ENCODE peak calls at places on chromosomes 5 and 9, in eight cellular contexts. One of them, this sample, is unnamed.

GRCh38 chr9:37515620-37516258 is 30.0 kb downstream of the POLR1E start:
- DNase-seq in mesenteric fat pad: no peak
- DNase-seq in memory B cell: no peak
- DNase-seq in amniotic stem cell: no peak
- DNase-seq in dermis microvascular lymphatic vessel endothelial cell: no peak
- DNase-seq in glutamatergic neuron: no peak
- DNase-seq in NCI-H446: no peak
- DNase-seq in choroid plexus epithelial cell: no peak
- DNase-seq in this sample: no peak

GRCh38 chr9:88173378-88173999 is 35.2 kb upstream of the SPATA31C2 start:
- DNase-seq in mesenteric fat pad: no peak
- DNase-seq in memory B cell: no peak
- DNase-seq in amniotic stem cell: peak; percentile 35
- DNase-seq in dermis microvascular lymphatic vessel endothelial cell: peak; percentile 85
- DNase-seq in glutamatergic neuron: peak; percentile 39
- DNase-seq in NCI-H446: peak; percentile 0
- DNase-seq in choroid plexus epithelial cell: peak; percentile 87
- DNase-seq in this sample: peak; percentile 31

GRCh38 chr5:142568271-142568995 is 117.5 kb downstream of the FGF1 start:
- DNase-seq in mesenteric fat pad: no peak
- DNase-seq in memory B cell: no peak
- DNase-seq in amniotic stem cell: no peak
- DNase-seq in dermis microvascular lymphatic vessel endothelial cell: no peak
- DNase-seq in glutamatergic neuron: no peak
- DNase-seq in NCI-H446: no peak
- DNase-seq in choroid plexus epithelial cell: peak; percentile 58
- DNase-seq in this sample: peak; percentile 46

GRCh38 chr9:75096796-75097195 is 8.5 kb downstream of the OSTF1 start:
- DNase-seq in mesenteric fat pad: no peak
- DNase-seq in memory B cell: no peak
- DNase-seq in amniotic stem cell: no peak
- DNase-seq in dermis microvascular lymphatic vessel endothelial cell: no peak
- DNase-seq in glutamatergic neuron: no peak
- DNase-seq in NCI-H446: no peak
- DNase-seq in choroid plexus epithelial cell: no peak
- DNase-seq in this sample: no peak

GRCh38 chr5:142981475-142981874 is 211.3 kb downstream of the ARHGAP26 start:
- DNase-seq in mesenteric fat pad: no peak
- DNase-seq in memory B cell: no peak
- DNase-seq in amniotic stem cell: no peak
- DNase-seq in dermis microvascular lymphatic vessel endothelial cell: peak; percentile 23
- DNase-seq in glutamatergic neuron: no peak
- DNase-seq in NCI-H446: no peak
- DNase-seq in choroid plexus epithelial cell: no peak
- DNase-seq in this sample: no peak

GRCh38 chr5:168422431-168422830 is 63.8 kb upstream of the RARS1 start:
- DNase-seq in mesenteric fat pad: no peak
- DNase-seq in memory B cell: no peak
- DNase-seq in amniotic stem cell: no peak
- DNase-seq in dermis microvascular lymphatic vessel endothelial cell: no peak
- DNase-seq in glutamatergic neuron: no peak
- DNase-seq in NCI-H446: no peak
- DNase-seq in choroid plexus epithelial cell: peak; percentile 40
- DNase-seq in this sample: no peak

GRCh38 chr5:116037236-116037822 is 5.1 kb downstream of the ARL14EPL start:
- DNase-seq in mesenteric fat pad: no peak
- DNase-seq in memory B cell: no peak
- DNase-seq in amniotic stem cell: no peak
- DNase-seq in dermis microvascular lymphatic vessel endothelial cell: peak; percentile 7
- DNase-seq in glutamatergic neuron: no peak
- DNase-seq in NCI-H446: no peak
- DNase-seq in choroid plexus epithelial cell: peak; percentile 48
- DNase-seq in this sample: no peak

GRCh38 chr9:18726546-18726945 is 252.6 kb downstream of the ADAMTSL1 start:
- DNase-seq in mesenteric fat pad: no peak
- DNase-seq in memory B cell: no peak
- DNase-seq in amniotic stem cell: no peak
- DNase-seq in dermis microvascular lymphatic vessel endothelial cell: no peak
- DNase-seq in glutamatergic neuron: no peak
- DNase-seq in NCI-H446: no peak
- DNase-seq in choroid plexus epithelial cell: peak; percentile 32
- DNase-seq in this sample: no peak

GRCh38 chr9:92048924-92049625 is 66.1 kb downstream of the SPTLC1 start:
- DNase-seq in mesenteric fat pad: no peak
- DNase-seq in memory B cell: no peak
- DNase-seq in amniotic stem cell: no peak
- DNase-seq in dermis microvascular lymphatic vessel endothelial cell: no peak
- DNase-seq in glutamatergic neuron: peak; percentile 39
- DNase-seq in NCI-H446: no peak
- DNase-seq in choroid plexus epithelial cell: peak; percentile 71
- DNase-seq in this sample: no peak

GRCh38 chr9:69809304-69809863 is 11.2 kb upstream of the CFAP95 start:
- DNase-seq in mesenteric fat pad: no peak
- DNase-seq in memory B cell: no peak
- DNase-seq in amniotic stem cell: peak; percentile 10
- DNase-seq in dermis microvascular lymphatic vessel endothelial cell: peak; percentile 42
- DNase-seq in glutamatergic neuron: no peak
- DNase-seq in NCI-H446: no peak
- DNase-seq in choroid plexus epithelial cell: peak; percentile 63
- DNase-seq in this sample: no peak

GRCh38 chr5:127647361-127647958 is 1.4 kb upstream of the CTXN3 start:
- DNase-seq in mesenteric fat pad: no peak
- DNase-seq in memory B cell: no peak
- DNase-seq in amniotic stem cell: no peak
- DNase-seq in dermis microvascular lymphatic vessel endothelial cell: no peak
- DNase-seq in glutamatergic neuron: no peak
- DNase-seq in NCI-H446: no peak
- DNase-seq in choroid plexus epithelial cell: no peak
- DNase-seq in this sample: no peak

GRCh38 chr5:1394881-1395860 is 50.1 kb downstream of the SLC6A3 start:
- DNase-seq in mesenteric fat pad: no peak
- DNase-seq in memory B cell: no peak
- DNase-seq in amniotic stem cell: no peak
- DNase-seq in dermis microvascular lymphatic vessel endothelial cell: no peak
- DNase-seq in glutamatergic neuron: peak; percentile 13
- DNase-seq in NCI-H446: no peak
- DNase-seq in choroid plexus epithelial cell: no peak
- DNase-seq in this sample: no peak

GRCh38 chr9:23441275-23441674 is 384.8 kb downstream of the ELAVL2 start:
- DNase-seq in mesenteric fat pad: no peak
- DNase-seq in memory B cell: no peak
- DNase-seq in amniotic stem cell: no peak
- DNase-seq in dermis microvascular lymphatic vessel endothelial cell: no peak
- DNase-seq in glutamatergic neuron: no peak
- DNase-seq in NCI-H446: no peak
- DNase-seq in choroid plexus epithelial cell: no peak
- DNase-seq in this sample: no peak

GRCh38 chr5:74167206-74167929 is 473.2 kb downstream of the ENC1 start:
- DNase-seq in mesenteric fat pad: no peak
- DNase-seq in memory B cell: no peak
- DNase-seq in amniotic stem cell: peak; percentile 74
- DNase-seq in dermis microvascular lymphatic vessel endothelial cell: peak; percentile 80
- DNase-seq in glutamatergic neuron: no peak
- DNase-seq in NCI-H446: no peak
- DNase-seq in choroid plexus epithelial cell: peak; percentile 71
- DNase-seq in this sample: peak; percentile 66

GRCh38 chr5:147452137-147452838 is 57.6 kb downstream of the DPYSL3 start:
- DNase-seq in mesenteric fat pad: no peak
- DNase-seq in memory B cell: no peak
- DNase-seq in amniotic stem cell: no peak
- DNase-seq in dermis microvascular lymphatic vessel endothelial cell: no peak
- DNase-seq in glutamatergic neuron: peak; percentile 67
- DNase-seq in NCI-H446: no peak
- DNase-seq in choroid plexus epithelial cell: no peak
- DNase-seq in this sample: no peak

GRCh38 chr5:12072441-12072840 is 168.2 kb upstream of the CTNND2 start:
- DNase-seq in mesenteric fat pad: no peak
- DNase-seq in memory B cell: no peak
- DNase-seq in amniotic stem cell: no peak
- DNase-seq in dermis microvascular lymphatic vessel endothelial cell: no peak
- DNase-seq in glutamatergic neuron: no peak
- DNase-seq in NCI-H446: no peak
- DNase-seq in choroid plexus epithelial cell: no peak
- DNase-seq in this sample: no peak

GRCh38 chr9:133986061-133986460 is 6.1 kb downstream of the VAV2 start:
- DNase-seq in mesenteric fat pad: no peak
- DNase-seq in memory B cell: no peak
- DNase-seq in amniotic stem cell: no peak
- DNase-seq in dermis microvascular lymphatic vessel endothelial cell: no peak
- DNase-seq in glutamatergic neuron: no peak
- DNase-seq in NCI-H446: no peak
- DNase-seq in choroid plexus epithelial cell: no peak
- DNase-seq in this sample: no peak

GRCh38 chr5:1228121-1228520 is 2.9 kb downstream of the SLC6A18 start:
- DNase-seq in mesenteric fat pad: no peak
- DNase-seq in memory B cell: no peak
- DNase-seq in amniotic stem cell: no peak
- DNase-seq in dermis microvascular lymphatic vessel endothelial cell: no peak
- DNase-seq in glutamatergic neuron: no peak
- DNase-seq in NCI-H446: no peak
- DNase-seq in choroid plexus epithelial cell: no peak
- DNase-seq in this sample: no peak

GRCh38 chr5:180209137-180209581 is at the start of gene RASGEF1C:
- DNase-seq in mesenteric fat pad: no peak
- DNase-seq in memory B cell: peak; percentile 50
- DNase-seq in amniotic stem cell: peak; percentile 12
- DNase-seq in dermis microvascular lymphatic vessel endothelial cell: peak; percentile 71
- DNase-seq in glutamatergic neuron: peak; percentile 88
- DNase-seq in NCI-H446: no peak
- DNase-seq in choroid plexus epithelial cell: peak; percentile 67
- DNase-seq in this sample: no peak

GRCh38 chr9:132673355-132673754 is 3.1 kb downstream of the GTF3C4 start:
- DNase-seq in mesenteric fat pad: no peak
- DNase-seq in memory B cell: no peak
- DNase-seq in amniotic stem cell: peak; percentile 24
- DNase-seq in dermis microvascular lymphatic vessel endothelial cell: peak; percentile 38
- DNase-seq in glutamatergic neuron: no peak
- DNase-seq in NCI-H446: no peak
- DNase-seq in choroid plexus epithelial cell: peak; percentile 70
- DNase-seq in this sample: peak; percentile 41

GRCh38 chr5:174431504-174431903 is 292.9 kb upstream of the MSX2 start:
- DNase-seq in mesenteric fat pad: no peak
- DNase-seq in memory B cell: no peak
- DNase-seq in amniotic stem cell: no peak
- DNase-seq in dermis microvascular lymphatic vessel endothelial cell: no peak
- DNase-seq in glutamatergic neuron: no peak
- DNase-seq in NCI-H446: no peak
- DNase-seq in choroid plexus epithelial cell: no peak
- DNase-seq in this sample: no peak

GRCh38 chr5:141695627-141696180 is 13.7 kb upstream of the ARAP3 start:
- DNase-seq in mesenteric fat pad: no peak
- DNase-seq in memory B cell: no peak
- DNase-seq in amniotic stem cell: no peak
- DNase-seq in dermis microvascular lymphatic vessel endothelial cell: peak; percentile 48
- DNase-seq in glutamatergic neuron: peak; percentile 32
- DNase-seq in NCI-H446: no peak
- DNase-seq in choroid plexus epithelial cell: no peak
- DNase-seq in this sample: no peak

GRCh38 chr9:112006361-112007020 is 109.9 kb downstream of the UGCG start:
- DNase-seq in mesenteric fat pad: no peak
- DNase-seq in memory B cell: no peak
- DNase-seq in amniotic stem cell: no peak
- DNase-seq in dermis microvascular lymphatic vessel endothelial cell: no peak
- DNase-seq in glutamatergic neuron: no peak
- DNase-seq in NCI-H446: no peak
- DNase-seq in choroid plexus epithelial cell: peak; percentile 77
- DNase-seq in this sample: no peak

GRCh38 chr5:102666164-102666951 is 88.7 kb upstream of the PAM start:
- DNase-seq in mesenteric fat pad: no peak
- DNase-seq in memory B cell: no peak
- DNase-seq in amniotic stem cell: no peak
- DNase-seq in dermis microvascular lymphatic vessel endothelial cell: no peak
- DNase-seq in glutamatergic neuron: no peak
- DNase-seq in NCI-H446: peak; percentile 88
- DNase-seq in choroid plexus epithelial cell: peak; percentile 12
- DNase-seq in this sample: no peak

GRCh38 chr9:126692041-126692758 is 78.5 kb downstream of the LMX1B start:
- DNase-seq in mesenteric fat pad: no peak
- DNase-seq in memory B cell: no peak
- DNase-seq in amniotic stem cell: no peak
- DNase-seq in dermis microvascular lymphatic vessel endothelial cell: no peak
- DNase-seq in glutamatergic neuron: no peak
- DNase-seq in NCI-H446: no peak
- DNase-seq in choroid plexus epithelial cell: no peak
- DNase-seq in this sample: no peak

GRCh38 chr9:127897194-127897692 is 2.2 kb downstream of the ST6GALNAC6 start:
- DNase-seq in mesenteric fat pad: no peak
- DNase-seq in memory B cell: no peak
- DNase-seq in amniotic stem cell: no peak
- DNase-seq in dermis microvascular lymphatic vessel endothelial cell: peak; percentile 89
- DNase-seq in glutamatergic neuron: peak; percentile 82
- DNase-seq in NCI-H446: no peak
- DNase-seq in choroid plexus epithelial cell: peak; percentile 91
- DNase-seq in this sample: peak; percentile 34

GRCh38 chr5:158819840-158820620 is 279.7 kb downstream of the EBF1 start:
- DNase-seq in mesenteric fat pad: no peak
- DNase-seq in memory B cell: no peak
- DNase-seq in amniotic stem cell: peak; percentile 13
- DNase-seq in dermis microvascular lymphatic vessel endothelial cell: no peak
- DNase-seq in glutamatergic neuron: no peak
- DNase-seq in NCI-H446: no peak
- DNase-seq in choroid plexus epithelial cell: peak; percentile 56
- DNase-seq in this sample: peak; percentile 61

GRCh38 chr9:130579738-130580463 is 524 bp downstream of the FUBP3 start:
- DNase-seq in mesenteric fat pad: peak; percentile 90
- DNase-seq in memory B cell: no peak
- DNase-seq in amniotic stem cell: no peak
- DNase-seq in dermis microvascular lymphatic vessel endothelial cell: peak; percentile 25
- DNase-seq in glutamatergic neuron: no peak
- DNase-seq in NCI-H446: no peak
- DNase-seq in choroid plexus epithelial cell: peak; percentile 16
- DNase-seq in this sample: no peak

GRCh38 chr5:159412284-159413046 is 82.2 kb upstream of the IL12B start:
- DNase-seq in mesenteric fat pad: no peak
- DNase-seq in memory B cell: peak; percentile 16
- DNase-seq in amniotic stem cell: no peak
- DNase-seq in dermis microvascular lymphatic vessel endothelial cell: no peak
- DNase-seq in glutamatergic neuron: no peak
- DNase-seq in NCI-H446: no peak
- DNase-seq in choroid plexus epithelial cell: peak; percentile 30
- DNase-seq in this sample: no peak